ENCODE peak calls at places on chromosomes 16 and 17, in seven cellular contexts. X is GM12892, P is K562, I is GM12878, B is H1, U is SK-N-SH, Z is HepG2. H is an unnamed sample.

GRCh38 chr16:4837733-4838501 is 9.2 kb downstream of the GLYR1 start:
- DNase-seq in I (no peak), U (no peak), X (no peak), Z (no peak), B (no peak), P (no peak), H (no peak)

GRCh38 chr17:6574689-6575595 is 18.6 kb upstream of the PITPNM3 start:
- DNase-seq in Z (no peak), I (peak; percentile 40), P (peak; percentile 65), B (peak; percentile 52), X (peak; percentile 61), U (no peak), H (peak; percentile 66)

GRCh38 chr17:14745541-14745940 is 444.7 kb downstream of the HS3ST3B1 start:
- DNase-seq in P (no peak), B (no peak), I (no peak), X (no peak), U (no peak), Z (no peak), H (no peak)

GRCh38 chr17:72223816-72224215 is 103.0 kb downstream of the SOX9 start:
- DNase-seq in I (no peak), B (no peak), P (no peak), X (no peak), U (no peak), Z (no peak), H (no peak)

GRCh38 chr17:40499551-40500189 is 1.8 kb downstream of the TNS4 start:
- DNase-seq in X (no peak), B (peak; percentile 89), U (peak; percentile 84), P (peak; percentile 55), I (no peak), Z (peak; percentile 84), H (no peak)

GRCh38 chr16:80004113-80004512 is 403.6 kb upstream of the MAF start:
- DNase-seq in B (no peak), Z (no peak), U (no peak), P (no peak), X (no peak), I (no peak), H (no peak)

GRCh38 chr16:8945626-8946296 is 17.9 kb downstream of the USP7 start:
- DNase-seq in P (no peak), X (no peak), Z (no peak), B (no peak), I (no peak), U (no peak), H (no peak)

GRCh38 chr16:78727536-78727935 is 628.1 kb downstream of the WWOX start:
- DNase-seq in P (peak; percentile 17), Z (peak; percentile 73), I (no peak), X (no peak), B (no peak), U (no peak), H (no peak)

GRCh38 chr17:79160980-79161621 is 86.5 kb downstream of the ENGASE start:
- DNase-seq in P (peak; percentile 28), I (no peak), Z (no peak), U (no peak), B (no peak), X (no peak), H (no peak)

GRCh38 chr17:36527851-36528250 is 6.8 kb downstream of the MYO19 start:
- DNase-seq in P (no peak), B (no peak), U (no peak), X (no peak), I (no peak), Z (no peak), H (no peak)

GRCh38 chr17:62966426-62967110 is 533 bp downstream of the TANC2 start:
- DNase-seq in Z (no peak), U (no peak), I (no peak), B (peak; percentile 69), P (no peak), X (no peak), H (no peak)

GRCh38 chr17:29546085-29546484 is 20.8 kb downstream of the ABHD15 start:
- DNase-seq in Z (no peak), U (no peak), B (no peak), P (peak; percentile 18), X (no peak), I (no peak), H (no peak)

GRCh38 chr16:49620158-49620867 is 235.6 kb downstream of the ZNF423 start:
- DNase-seq in P (peak; percentile 73), U (peak; percentile 88), B (no peak), I (no peak), X (no peak), Z (peak; percentile 51), H (no peak)

GRCh38 chr16:2779151-2779920 is 2.3 kb upstream of the ELOB start:
- DNase-seq in Z (no peak), I (no peak), X (no peak), B (no peak), U (no peak), P (no peak), H (no peak)

GRCh38 chr16:67162439-67163163 is 1.9 kb upstream of the HSF4 start:
- DNase-seq in Z (no peak), U (no peak), I (no peak), X (no peak), B (peak; percentile 71), P (no peak), H (no peak)

GRCh38 chr17:78144146-78144719 is 2.0 kb upstream of the C17orf99 start:
- DNase-seq in U (peak; percentile 73), I (no peak), Z (no peak), P (no peak), B (no peak), X (no peak), H (no peak)

GRCh38 chr16:68564367-68564985 is 25.4 kb downstream of the ZFP90 start:
- DNase-seq in B (no peak), U (no peak), X (no peak), I (no peak), P (no peak), Z (no peak), H (no peak)

GRCh38 chr16:17563340-17563739 is 92.6 kb upstream of the XYLT1 start:
- DNase-seq in U (no peak), B (no peak), X (no peak), Z (no peak), P (no peak), I (no peak), H (no peak)

GRCh38 chr17:61927211-61928100 is at the start of gene INTS2:
- DNase-seq in X (peak; percentile 84), B (peak; percentile 97), P (peak; percentile 93), Z (peak; percentile 92), U (peak; percentile 96), I (peak; percentile 83), H (peak; percentile 82)

DNA sequence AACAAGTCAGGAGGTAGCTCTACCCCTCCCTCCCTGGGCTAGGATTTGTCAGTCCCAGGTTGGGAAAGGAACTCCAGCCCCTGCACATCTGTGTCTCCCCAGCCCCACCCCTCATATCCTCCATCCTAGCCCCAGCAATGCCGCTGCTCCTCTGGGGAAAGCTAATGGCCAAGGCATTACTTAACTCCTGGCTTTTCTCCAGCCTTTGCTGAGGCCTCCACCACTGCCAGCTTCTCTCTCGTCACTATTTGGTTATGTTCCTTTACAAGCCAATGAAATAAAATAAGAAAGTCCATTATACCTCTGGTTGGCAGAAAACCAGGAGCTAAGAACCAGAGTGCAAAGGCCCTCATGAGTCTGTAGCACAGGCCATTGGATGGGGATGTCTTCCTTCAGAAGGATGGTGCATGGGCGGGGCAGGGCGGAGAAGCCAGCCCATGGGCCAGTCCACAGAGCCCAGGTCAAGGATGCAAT is 171.0 kb downstream of the CCDC182 start:
- DNase-seq in P (no peak), B (no peak), X (no peak), U (no peak), Z (no peak), I (no peak), H (no peak)
- TF ChIP-seq TAF1 in P (no peak), B (no peak), X (no peak), U (no peak), Z (no peak), I (no peak), H (no peak)

GRCh38 chr16:56817938-56818337 is 47.1 kb upstream of the SLC12A3 start:
- DNase-seq in Z (peak; percentile 74), I (no peak), X (no peak), U (no peak), P (no peak), B (no peak), H (no peak)
- TF ChIP-seq TAF1 in Z (no peak), I (no peak), X (no peak), U (no peak), P (no peak), B (no peak), H (no peak)

GRCh38 chr16:51877686-51878085 is 669.3 kb downstream of the TOX3 start:
- DNase-seq in X (no peak), B (no peak), U (no peak), Z (no peak), I (no peak), P (no peak), H (no peak)

GRCh38 chr16:51884773-51885172 is 662.2 kb downstream of the TOX3 start:
- DNase-seq in I (no peak), U (no peak), Z (no peak), B (no peak), X (no peak), P (no peak), H (no peak)

GRCh38 chr16:51881731-51882130 is 665.2 kb downstream of the TOX3 start:
- DNase-seq in U (no peak), Z (no peak), P (no peak), B (no peak), I (no peak), X (no peak), H (no peak)

GRCh38 chr16:51876934-51877333 is 670.0 kb downstream of the TOX3 start:
- DNase-seq in X (no peak), B (no peak), P (no peak), I (no peak), U (no peak), Z (no peak), H (no peak)

DNA sequence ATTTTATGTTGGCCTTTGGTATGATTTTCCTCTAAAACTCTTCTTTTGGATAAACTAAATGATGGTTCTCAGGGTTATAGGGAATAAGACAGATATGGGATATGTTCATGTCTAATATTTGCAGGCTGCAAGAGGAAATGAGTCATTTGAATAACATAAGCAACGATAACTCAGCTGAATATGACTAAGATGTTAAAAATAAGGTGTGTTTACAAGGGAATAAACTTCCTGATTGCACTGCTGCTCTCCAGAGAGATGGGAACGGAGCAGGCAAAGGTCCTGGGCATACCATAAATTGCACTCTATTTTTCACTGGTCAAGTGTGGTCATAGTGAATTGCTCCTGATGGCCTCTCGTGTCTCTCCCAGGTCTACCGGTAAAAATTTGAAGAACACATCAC is 666.2 kb downstream of the TOX3 start:
- DNase-seq in B (no peak), U (no peak), Z (no peak), P (no peak), X (no peak), I (no peak), H (no peak)
- TF ChIP-seq TAF1 in B (no peak), U (no peak), Z (no peak), P (no peak), X (no peak), I (no peak), H (no peak)

DNA sequence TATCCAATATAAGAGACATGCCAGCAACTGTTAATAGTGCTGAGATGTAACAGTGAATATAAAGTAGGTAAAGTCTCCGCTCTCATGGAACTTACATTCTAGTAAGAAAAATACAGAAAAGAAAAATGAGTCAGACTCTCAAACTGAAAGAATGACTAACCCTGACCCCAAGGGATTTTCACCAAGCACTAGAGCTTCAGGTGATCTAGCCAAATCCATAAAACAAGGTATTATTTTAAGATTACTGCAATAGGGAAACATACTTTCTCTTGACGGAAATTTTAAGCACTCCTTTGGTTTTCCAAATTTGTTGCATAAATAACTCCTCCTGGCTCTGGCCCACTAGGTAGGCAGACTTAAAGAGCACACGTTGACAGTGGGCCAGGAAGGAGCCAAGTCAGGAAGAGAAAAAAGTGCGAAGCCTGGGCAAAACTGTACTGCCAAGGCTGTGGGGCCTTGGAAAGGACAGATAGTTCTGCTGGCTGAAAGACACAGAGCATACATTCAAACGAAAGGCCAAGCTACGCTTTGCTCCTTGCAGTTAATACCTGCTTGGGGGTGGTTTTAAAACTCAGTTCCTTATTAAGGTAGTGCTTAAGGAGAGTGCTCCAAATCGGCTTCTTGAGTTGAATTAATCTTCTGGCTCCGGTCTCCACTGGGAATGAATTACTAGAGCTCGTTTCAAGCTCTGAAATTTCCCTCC is 1.4 kb downstream of the GOT2 start:
- DNase-seq in Z (no peak), X (no peak), U (no peak), I (no peak), P (no peak), B (no peak), H (no peak)
- TF ChIP-seq TAF1 in Z (no peak), X (no peak), U (no peak), I (no peak), P (no peak), B (no peak), H (no peak)

H was measured in GM12891.